ENCODE peak calls at places on chromosome 20, in ten cellular contexts. N, X, O, B, Y, M, P, V, U and T are unnamed samples.

GRCh38 chr20:51500311-51500710 is 42.2 kb downstream of the NFATC2 start:
- DNase-seq in N (no peak), X (peak), O (no peak), B (peak), Y (peak), M (no peak), P (no peak), V (no peak), U (no peak), T (no peak)

GRCh38 chr20:58636396-58636982 is 14.6 kb upstream of the STX16 start:
- DNase-seq in N (peak), X (no peak), O (no peak), B (no peak), Y (no peak), M (no peak), P (no peak), V (no peak), U (no peak), T (no peak)

GRCh38 chr20:45347936-45348809 is at the start of gene SDC4:
- DNase-seq in N (peak), X (peak), O (no peak), B (peak), Y (peak), M (peak), P (peak), V (peak), U (peak), T (peak)

GRCh38 chr20:41386502-41387427 is 20.1 kb upstream of the EMILIN3 start:
- DNase-seq in N (peak), X (no peak), O (no peak), B (no peak), Y (no peak), M (no peak), P (no peak), V (peak), U (no peak), T (no peak)

GRCh38 chr20:39069976-39070375 is 107.8 kb downstream of the DHX35 start:
- DNase-seq in N (no peak), X (no peak), O (no peak), B (no peak), Y (no peak), M (peak), P (no peak), V (no peak), U (no peak), T (no peak)

GRCh38 chr20:19524691-19525090 is 233.4 kb upstream of the RIN2 start:
- DNase-seq in N (no peak), X (no peak), O (no peak), B (no peak), Y (no peak), M (no peak), P (no peak), V (no peak), U (no peak), T (no peak)

GRCh38 chr20:40336530-40336929 is 352.5 kb downstream of the MAFB start:
- DNase-seq in N (no peak), X (no peak), O (no peak), B (no peak), Y (no peak), M (no peak), P (no peak), V (no peak), U (no peak), T (no peak)

GRCh38 chr20:15674253-15675145 is 898.7 kb downstream of the KIF16B start:
- DNase-seq in N (no peak), X (no peak), O (no peak), B (no peak), Y (no peak), M (no peak), P (no peak), V (no peak), U (no peak), T (no peak)

GRCh38 chr20:38564680-38565079 is 16.3 kb upstream of the ADIG start:
- DNase-seq in N (no peak), X (no peak), O (no peak), B (no peak), Y (no peak), M (no peak), P (no peak), V (no peak), U (no peak), T (no peak)